ENCODE peak calls at places on chromosome 18, in six cellular contexts. I is dorsolateral prefrontal cortex; M is CD8-positive, alpha-beta memory T cell; Z is testis; K is cardiac muscle cell; V is tibial artery. W is an unnamed sample.

GRCh38 chr18:2417861-2418610 is 153.3 kb downstream of the METTL4 start:
- DNase-seq in I (no peak), M (no peak), Z (no peak), K (peak), V (no peak), W (no peak)

GRCh38 chr18:45825258-45825744 is at the start of gene SIGLEC15:
- DNase-seq in I (no peak), M (no peak), Z (no peak), K (no peak), V (no peak), W (no peak)

GRCh38 chr18:56186319-56186718 is 452.1 kb downstream of the TXNL1 start:
- DNase-seq in I (no peak), M (no peak), Z (no peak), K (no peak), V (no peak), W (no peak)

GRCh38 chr18:50307400-50307737 is 19.9 kb upstream of the CXXC1 start:
- DNase-seq in I (no peak), M (no peak), Z (no peak), K (no peak), V (no peak), W (no peak)

GRCh38 chr18:25126751-25127150 is 225.2 kb downstream of the ZNF521 start:
- DNase-seq in I (no peak), M (no peak), Z (no peak), K (no peak), V (no peak), W (no peak)

GRCh38 chr18:12014976-12015696 is 33.8 kb downstream of the IMPA2 start:
- DNase-seq in I (no peak), M (no peak), Z (no peak), K (no peak), V (no peak), W (no peak)

GRCh38 chr18:13548944-13549878 is 177.1 kb downstream of the FAM210A start:
- DNase-seq in I (no peak), M (no peak), Z (no peak), K (no peak), V (no peak), W (no peak)

GRCh38 chr18:62537042-62537894 is 14.4 kb downstream of the ZCCHC2 start:
- DNase-seq in I (no peak), M (no peak), Z (no peak), K (no peak), V (no peak), W (no peak)

GRCh38 chr18:9234528-9234927 is 97.9 kb downstream of the ANKRD12 start:
- DNase-seq in I (no peak), M (no peak), Z (no peak), K (no peak), V (no peak), W (no peak)

GRCh38 chr18:50051288-50051687 is 143.7 kb downstream of the MYO5B start:
- DNase-seq in I (no peak), M (no peak), Z (no peak), K (peak), V (no peak), W (no peak)

GRCh38 chr18:78123926-78124797 is 855.5 kb upstream of the SALL3 start:
- DNase-seq in I (no peak), M (no peak), Z (no peak), K (no peak), V (no peak), W (no peak)

GRCh38 chr18:35580748-35581534 is 599 bp upstream of the GALNT1 start:
- DNase-seq in I (peak), M (peak), Z (peak), K (peak), V (peak), W (peak)

GRCh38 chr18:67359868-67360838 is 156.4 kb downstream of the DSEL start:
- DNase-seq in I (no peak), M (no peak), Z (peak), K (peak), V (peak), W (no peak)

GRCh38 chr18:49751427-49752094 is 61.8 kb downstream of the ACAA2 start:
- DNase-seq in I (no peak), M (peak), Z (no peak), K (no peak), V (no peak), W (no peak)

GRCh38 chr18:37489011-37489410 is 76.6 kb downstream of the CELF4 start:
- DNase-seq in I (no peak), M (no peak), Z (no peak), K (no peak), V (no peak), W (no peak)

GRCh38 chr18:70422061-70422965 is 133.5 kb downstream of the SOCS6 start:
- DNase-seq in I (no peak), M (no peak), Z (peak), K (peak), V (peak), W (peak)

GRCh38 chr18:54531402-54532065 is 59.5 kb upstream of the DYNAP start:
- DNase-seq in I (no peak), M (no peak), Z (no peak), K (no peak), V (no peak), W (no peak)

GRCh38 chr18:62611395-62612241 is 88.8 kb downstream of the ZCCHC2 start:
- DNase-seq in I (peak), M (no peak), Z (peak), K (peak), V (no peak), W (no peak)

GRCh38 chr18:3682061-3682460 is 232.1 kb downstream of the TGIF1 start:
- DNase-seq in I (no peak), M (no peak), Z (no peak), K (no peak), V (no peak), W (no peak)

GRCh38 chr18:38948436-38948835 is 1382.8 kb upstream of the CELF4 start:
- DNase-seq in I (no peak), M (no peak), Z (no peak), K (no peak), V (no peak), W (no peak)

GRCh38 chr18:35186491-35187034 is 54.3 kb upstream of the ZNF397 start:
- DNase-seq in I (no peak), M (no peak), Z (no peak), K (no peak), V (no peak), W (no peak)

GRCh38 chr18:23238152-23238531 is 102.9 kb downstream of the CABLES1 start:
- DNase-seq in I (no peak), M (no peak), Z (peak), K (peak), V (peak), W (no peak)

GRCh38 chr18:77133920-77134496 is 1.4 kb upstream of the MBP start:
- DNase-seq in I (peak), M (no peak), Z (peak), K (no peak), V (peak), W (no peak)

GRCh38 chr18:44895176-44895798 is 214.6 kb downstream of the SETBP1 start:
- DNase-seq in I (no peak), M (no peak), Z (peak), K (peak), V (peak), W (no peak)

GRCh38 chr18:2654105-2654827 is 1.3 kb upstream of the SMCHD1 start:
- DNase-seq in I (no peak), M (no peak), Z (no peak), K (peak), V (no peak), W (no peak)

GRCh38 chr18:57959278-57959677 is 84.7 kb upstream of the NEDD4L start:
- DNase-seq in I (no peak), M (no peak), Z (peak), K (peak), V (no peak), W (no peak)

GRCh38 chr18:72086421-72086820 is 457.7 kb downstream of the CBLN2 start:
- DNase-seq in I (no peak), M (no peak), Z (no peak), K (peak), V (no peak), W (no peak)

GRCh38 chr18:23311346-23312103 is 141.6 kb upstream of the RIOK3 start:
- DNase-seq in I (no peak), M (no peak), Z (no peak), K (peak), V (peak), W (no peak)

GRCh38 chr18:25289040-25289631 is 62.8 kb downstream of the ZNF521 start:
- DNase-seq in I (no peak), M (no peak), Z (no peak), K (peak), V (peak), W (no peak)

GRCh38 chr18:5995626-5996025 is 100.3 kb upstream of the TMEM200C start:
- DNase-seq in I (no peak), M (no peak), Z (no peak), K (no peak), V (no peak), W (no peak)

GRCh38 chr18:47075098-47075883 is 39.9 kb upstream of the ELOA2 start:
- DNase-seq in I (no peak), M (no peak), Z (no peak), K (peak), V (no peak), W (peak)

GRCh38 chr18:9038277-9038871 is 64.1 kb upstream of the NDUFV2 start:
- DNase-seq in I (no peak), M (no peak), Z (no peak), K (peak), V (no peak), W (no peak)

GRCh38 chr18:39039828-39040227 is 1474.2 kb upstream of the CELF4 start:
- DNase-seq in I (no peak), M (no peak), Z (no peak), K (no peak), V (no peak), W (no peak)

GRCh38 chr18:54762386-54762785 is 65.9 kb upstream of the RAB27B start:
- DNase-seq in I (no peak), M (no peak), Z (no peak), K (peak), V (no peak), W (no peak)

GRCh38 chr18:59141294-59142068 is 1.8 kb downstream of the SEC11C start:
- DNase-seq in I (no peak), M (no peak), Z (no peak), K (no peak), V (no peak), W (no peak)

DNA sequence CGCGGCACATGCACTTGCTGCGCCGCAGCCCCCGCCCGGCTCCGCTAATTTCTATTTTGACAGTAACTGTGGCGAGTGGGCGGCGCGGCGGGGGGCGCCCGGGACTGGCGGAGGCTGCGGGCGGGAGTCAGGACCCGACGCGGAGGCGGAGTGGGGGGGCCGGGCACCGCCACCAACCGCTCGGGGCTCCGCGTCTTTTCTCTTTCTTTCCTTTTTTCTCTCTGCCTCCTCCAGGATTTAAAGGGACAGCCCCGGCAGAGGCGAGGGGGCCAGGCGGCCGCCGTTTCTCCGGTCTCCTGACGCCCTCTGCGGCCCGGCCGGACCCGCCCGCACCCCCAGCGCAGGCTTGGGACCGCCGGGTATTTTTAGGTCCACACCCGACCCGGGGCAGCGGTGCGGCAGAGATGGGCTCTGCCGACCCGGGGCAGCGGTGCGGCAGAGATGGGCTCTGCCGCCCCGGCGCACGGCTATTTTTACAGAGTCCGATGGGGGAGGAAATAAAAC is 460 bp upstream of the ZBTB7C start:
- DNase-seq in I (peak), M (no peak), Z (peak), K (no peak), V (peak), W (no peak)
- H3K27ac ChIP-seq in I (peak), M (no peak), Z (peak), K (no peak), V (peak), W (no peak)

GRCh38 chr18:64042728-64043358 is 73.0 kb downstream of the SERPINB8 start:
- DNase-seq in I (no peak), M (no peak), Z (no peak), K (no peak), V (no peak), W (no peak)

GRCh38 chr18:64032312-64032711 is 62.4 kb downstream of the SERPINB8 start:
- DNase-seq in I (no peak), M (no peak), Z (no peak), K (no peak), V (no peak), W (no peak)

DNA sequence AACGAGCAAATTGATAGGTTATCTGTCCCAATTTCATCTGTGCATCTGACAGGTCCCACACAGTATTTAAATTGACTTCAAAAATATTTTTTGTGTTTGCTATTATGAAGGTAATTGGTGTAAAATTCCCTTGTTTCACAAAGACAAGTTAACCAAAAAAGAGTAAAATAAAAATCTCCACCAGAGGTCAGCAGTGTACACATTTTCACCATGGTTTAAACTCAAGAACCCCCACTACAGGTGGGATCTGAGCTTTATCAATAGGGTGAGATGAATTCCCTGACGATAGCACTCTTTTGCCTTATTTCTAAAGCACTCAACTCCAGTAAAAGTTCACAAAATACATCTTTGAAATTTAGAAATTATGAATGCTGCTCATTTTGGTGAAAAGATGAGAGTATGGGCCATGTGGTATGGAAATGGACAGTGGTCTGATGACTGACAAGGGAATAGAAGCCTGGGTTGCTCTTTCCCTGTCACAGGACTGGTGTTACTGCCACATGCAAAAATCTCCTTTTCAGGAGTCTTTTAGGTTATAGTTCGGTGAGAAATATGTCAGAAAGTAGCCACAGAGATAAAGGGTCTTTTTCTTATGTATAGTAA is 68.0 kb downstream of the SERPINB8 start:
- DNase-seq in I (no peak), M (no peak), Z (no peak), K (peak), V (no peak), W (no peak)
- H3K27ac ChIP-seq in I (no peak), M (no peak), Z (no peak), K (no peak), V (no peak), W (no peak)

DNA sequence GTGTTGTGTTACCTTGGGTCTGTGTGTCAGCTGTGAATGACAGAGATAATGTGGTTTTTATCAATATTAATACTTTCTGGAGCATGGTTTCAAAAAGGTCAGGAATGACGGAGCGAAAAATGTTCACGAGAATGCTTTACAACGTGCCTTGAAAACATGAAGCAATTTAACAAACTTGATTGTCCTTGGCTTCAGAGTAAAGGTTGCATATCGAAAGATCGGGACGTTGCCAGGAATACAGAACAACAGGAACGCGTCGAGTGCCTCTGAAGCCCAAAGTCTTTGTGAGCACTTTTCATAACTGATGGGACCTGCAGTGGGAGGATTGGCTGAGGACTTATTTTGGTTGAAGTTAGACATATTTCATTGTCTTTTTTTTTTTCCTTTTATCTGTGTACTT is 206.1 kb downstream of the ZNF407 start:
- DNase-seq in I (no peak), M (no peak), Z (peak), K (peak), V (no peak), W (no peak)
- H3K27ac ChIP-seq in I (no peak), M (no peak), Z (no peak), K (no peak), V (no peak), W (no peak)

GRCh38 chr18:74200780-74201179 is 52.5 kb downstream of the TIMM21 start:
- DNase-seq in I (no peak), M (no peak), Z (no peak), K (no peak), V (no peak), W (no peak)

GRCh38 chr18:74203811-74204210 is 55.5 kb downstream of the TIMM21 start:
- DNase-seq in I (no peak), M (no peak), Z (peak), K (no peak), V (no peak), W (no peak)

DNA sequence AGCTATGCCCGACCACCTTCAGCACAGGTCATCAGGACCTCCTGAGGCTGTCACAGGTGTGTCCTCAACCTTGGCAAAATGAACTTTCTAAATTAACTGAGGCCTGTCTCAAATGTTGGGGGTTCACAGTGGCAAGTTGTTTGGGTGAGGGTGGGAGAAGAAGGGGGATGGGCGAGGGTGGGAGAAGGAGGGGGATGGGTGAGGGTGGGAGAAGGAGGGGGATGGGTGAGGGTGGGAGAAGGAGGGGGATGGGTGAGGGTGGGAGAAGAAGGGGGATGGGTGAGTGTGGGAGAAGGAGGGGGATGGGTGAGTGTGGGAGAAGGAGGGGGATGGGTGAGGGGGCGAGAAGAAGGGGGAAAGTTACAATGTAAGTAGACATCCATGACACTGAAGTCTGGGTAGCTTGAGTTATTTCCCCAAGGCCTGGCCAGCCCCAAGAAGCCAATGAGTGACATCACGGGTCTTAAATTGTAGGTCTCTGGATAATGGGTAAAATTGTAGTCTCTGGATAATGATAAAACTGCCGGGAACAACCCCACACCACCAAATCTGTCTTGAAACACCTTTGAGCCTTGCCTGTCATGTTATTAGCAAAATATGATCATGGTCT is 56.3 kb downstream of the TIMM21 start:
- DNase-seq in I (no peak), M (no peak), Z (no peak), K (peak), V (no peak), W (no peak)
- H3K27ac ChIP-seq in I (no peak), M (no peak), Z (no peak), K (no peak), V (no peak), W (no peak)

GRCh38 chr18:28048612-28049011 is 128.3 kb downstream of the CDH2 start:
- DNase-seq in I (no peak), M (no peak), Z (no peak), K (no peak), V (no peak), W (no peak)
- H3K27ac ChIP-seq in I (no peak), M (no peak), Z (no peak), K (peak), V (no peak), W (no peak)